ENCODE peak calls at places on chromosomes 5 and 9, in seven cellular contexts. B, K, A, O, X, I and D are unnamed samples.

GRCh38 chr9:135817951-135818717 is 89.2 kb downstream of the CAMSAP1 start:
- DNase-seq in O (no peak), X (no peak), A (no peak), K (no peak), B (no peak), I (no peak), D (peak; percentile 92)

GRCh38 chr5:1511037-1511436 is 12.7 kb downstream of the LPCAT1 start:
- DNase-seq in K (no peak), I (no peak), B (no peak), X (no peak), A (no peak), O (peak; percentile 9), D (peak; percentile 88)

GRCh38 chr9:14532716-14533115 is 160.5 kb downstream of the ZDHHC21 start:
- DNase-seq in A (no peak), B (no peak), K (no peak), I (no peak), O (no peak), X (no peak), D (no peak)

GRCh38 chr5:36060516-36060885 is 6.2 kb downstream of the UGT3A2 start:
- DNase-seq in I (no peak), O (no peak), A (no peak), X (no peak), B (no peak), K (no peak), D (no peak)

GRCh38 chr9:115229496-115229895 is 111.5 kb upstream of the TNC start:
- DNase-seq in I (no peak), B (no peak), K (no peak), X (no peak), O (no peak), A (no peak), D (no peak)

GRCh38 chr9:107792596-107792995 is 303.0 kb upstream of the KLF4 start:
- DNase-seq in K (no peak), I (no peak), B (no peak), X (no peak), O (no peak), A (no peak), D (no peak)

GRCh38 chr5:6676702-6677101 is 36.5 kb upstream of the TENT4A start:
- DNase-seq in X (no peak), K (no peak), I (no peak), A (no peak), B (no peak), O (no peak), D (no peak)

GRCh38 chr9:74742792-74743389 is 144.8 kb downstream of the TRPM6 start:
- DNase-seq in I (peak; percentile 43), X (no peak), A (no peak), K (peak; percentile 4), B (peak; percentile 41), O (peak; percentile 43), D (no peak)

GRCh38 chr9:91558879-91559278 is 135.2 kb upstream of the NFIL3 start:
- DNase-seq in B (no peak), O (no peak), I (no peak), K (no peak), X (no peak), A (no peak), D (no peak)

GRCh38 chr9:35726876-35727438 is 5.0 kb downstream of the TLN1 start:
- DNase-seq in A (no peak), K (no peak), I (no peak), B (peak; percentile 69), O (no peak), X (no peak), D (no peak)
- TF ChIP-seq CTCF in A (peak; percentile 51), K (peak; percentile 7), I (no peak), B (peak; percentile 25), O (no peak), X (no peak), D (peak; percentile 53)

GRCh38 chr5:142926549-142926948 is 156.4 kb downstream of the ARHGAP26 start:
- DNase-seq in A (no peak), O (no peak), B (no peak), X (no peak), I (no peak), K (no peak), D (no peak)

GRCh38 chr5:142922223-142922952 is 152.2 kb downstream of the ARHGAP26 start:
- DNase-seq in X (no peak), O (no peak), I (no peak), A (no peak), B (no peak), K (no peak), D (no peak)

GRCh38 chr5:142920888-142921612 is 150.9 kb downstream of the ARHGAP26 start:
- DNase-seq in B (no peak), K (no peak), I (no peak), X (no peak), O (no peak), A (no peak), D (no peak)

GRCh38 chr5:142925795-142926194 is 155.6 kb downstream of the ARHGAP26 start:
- DNase-seq in B (no peak), X (no peak), A (no peak), I (no peak), K (peak; percentile 48), O (no peak), D (no peak)

GRCh38 chr5:142924135-142924883 is 154.1 kb downstream of the ARHGAP26 start:
- DNase-seq in A (no peak), K (no peak), O (no peak), I (no peak), X (no peak), B (peak; percentile 28), D (no peak)
- TF ChIP-seq CTCF in A (peak; percentile 32), K (peak; percentile 16), O (no peak), I (no peak), X (no peak), B (no peak), D (peak; percentile 73)

GRCh38 chr9:9791621-9792020 is 821.2 kb downstream of the PTPRD start:
- DNase-seq in A (no peak), O (no peak), X (no peak), B (no peak), I (no peak), K (no peak), D (no peak)
- TF ChIP-seq CTCF in A (peak; percentile 46), O (no peak), X (no peak), B (no peak), I (no peak), K (no peak), D (peak; percentile 85)

GRCh38 chr9:76219555-76220151 is 174.6 kb downstream of the RFK start:
- DNase-seq in X (no peak), O (no peak), K (no peak), B (no peak), A (no peak), I (no peak), D (no peak)
- TF ChIP-seq CTCF in X (peak; percentile 23), O (peak; percentile 25), K (peak; percentile 22), B (no peak), A (peak; percentile 35), I (peak; percentile 38), D (peak; percentile 59)

DNA sequence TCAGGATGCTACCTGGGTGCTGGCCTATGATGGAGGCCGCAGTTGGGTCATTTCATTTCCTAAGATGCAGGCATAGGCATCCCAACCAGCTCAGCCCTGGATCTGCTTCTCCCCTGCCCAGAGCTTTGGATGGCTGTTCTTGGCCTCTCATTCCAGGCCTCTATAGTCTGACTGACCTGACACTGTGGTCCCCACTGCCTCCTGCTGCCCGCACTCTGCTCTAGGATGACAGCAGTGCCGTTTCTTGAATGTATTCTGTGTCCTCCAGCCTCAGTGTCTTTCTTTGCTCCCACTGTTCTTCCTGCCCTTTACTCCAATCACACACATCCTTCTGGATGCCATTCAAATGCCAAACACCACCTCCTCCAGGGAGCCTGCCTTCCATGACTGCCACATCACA is 235.7 kb downstream of the HSPA4 start:
- DNase-seq in A (no peak), X (no peak), O (no peak), K (no peak), B (peak; percentile 66), I (peak; percentile 62), D (no peak)
- TF ChIP-seq CTCF in A (peak; percentile 67), X (peak; percentile 56), O (no peak), K (peak; percentile 78), B (peak; percentile 22), I (peak; percentile 56), D (peak; percentile 78)

DNA sequence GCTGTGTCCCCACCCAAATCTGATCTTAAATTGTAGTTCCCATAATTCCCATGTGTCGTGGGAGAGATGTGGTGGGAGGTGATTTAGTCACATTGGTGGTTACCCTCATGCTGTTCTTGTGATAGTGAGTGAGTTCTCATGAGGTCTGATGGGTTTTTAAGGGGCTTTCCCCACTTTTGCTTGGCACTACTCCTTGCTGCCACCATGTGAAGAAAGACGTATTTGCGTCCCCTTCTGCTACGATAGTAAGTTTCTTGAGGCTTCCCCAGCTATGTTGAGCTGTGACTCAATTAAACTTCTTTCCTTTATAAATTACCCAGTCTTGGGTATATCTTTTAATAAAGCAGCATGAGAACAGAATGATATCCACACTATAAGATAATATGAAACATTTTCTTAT is 1023.4 kb downstream of the TLE4 start:
- DNase-seq in I (no peak), O (no peak), X (no peak), K (no peak), A (no peak), B (no peak), D (no peak)
- TF ChIP-seq CTCF in I (no peak), O (no peak), X (no peak), K (no peak), A (no peak), B (no peak), D (peak; percentile 32)

GRCh38 chr9:96441798-96442445 is 8.0 kb upstream of the HABP4 start:
- DNase-seq in B (no peak), A (no peak), I (no peak), X (no peak), K (no peak), O (no peak), D (no peak)
- TF ChIP-seq CTCF in B (peak; percentile 65), A (peak; percentile 63), I (no peak), X (no peak), K (peak; percentile 69), O (peak; percentile 51), D (peak; percentile 65)

GRCh38 chr9:120291050-120291449 is 288.9 kb downstream of the CDK5RAP2 start:
- DNase-seq in K (no peak), I (no peak), B (no peak), X (no peak), A (no peak), O (no peak), D (no peak)

GRCh38 chr9:120294003-120294402 is 286.0 kb downstream of the CDK5RAP2 start:
- DNase-seq in A (no peak), O (no peak), I (no peak), B (no peak), K (no peak), X (no peak), D (no peak)

GRCh38 chr9:120289091-120289490 is 290.9 kb downstream of the CDK5RAP2 start:
- DNase-seq in A (no peak), X (no peak), K (no peak), O (no peak), I (no peak), B (no peak), D (no peak)

GRCh38 chr9:120289990-120290925 is 289.7 kb downstream of the CDK5RAP2 start:
- DNase-seq in A (no peak), I (no peak), O (no peak), B (no peak), X (no peak), K (no peak), D (no peak)

GRCh38 chr9:120292606-120293005 is 287.4 kb downstream of the CDK5RAP2 start:
- DNase-seq in A (no peak), X (no peak), K (no peak), O (no peak), I (no peak), B (no peak), D (no peak)
- TF ChIP-seq CTCF in A (no peak), X (no peak), K (no peak), O (no peak), I (no peak), B (no peak), D (no peak)